ENCODE peak calls at places on chromosomes 12 and 14, in four cellular contexts. P, M, X and B are unnamed samples.

GRCh38 chr12:10664499-10664898 is 9.4 kb downstream of the STYK1 start:
- DNase-seq in M (no peak), X (no peak), P (no peak), B (no peak)

GRCh38 chr12:96989916-96990315 is 82.9 kb downstream of the NEDD1 start:
- DNase-seq in P (peak; percentile 62), M (peak; percentile 26), X (no peak), B (peak; percentile 42)

GRCh38 chr12:113766880-113767878 is 198.9 kb downstream of the RBM19 start:
- DNase-seq in P (no peak), M (peak; percentile 49), X (no peak), B (no peak)

GRCh38 chr14:73759183-73759713 is 45.1 kb upstream of the PNMA1 start:
- DNase-seq in X (no peak), P (peak; percentile 77), M (no peak), B (peak; percentile 49)

GRCh38 chr12:102848832-102849231 is 68.2 kb downstream of the PAH start:
- DNase-seq in M (no peak), X (no peak), P (peak; percentile 3), B (no peak)

GRCh38 chr12:71552728-71553501 is 110.7 kb downstream of the ZFC3H1 start:
- DNase-seq in X (no peak), M (peak; percentile 92), P (no peak), B (no peak)

GRCh38 chr12:120238224-120238616 is 27.3 kb downstream of the PXN start:
- DNase-seq in X (no peak), M (no peak), P (no peak), B (no peak)

GRCh38 chr12:92955997-92956663 is 27.0 kb upstream of the EEA1 start:
- DNase-seq in M (no peak), P (no peak), X (no peak), B (peak; percentile 80)

GRCh38 chr12:93847517-93848452 is 170.6 kb downstream of the CRADD start:
- DNase-seq in P (no peak), M (no peak), X (peak; percentile 82), B (no peak)

GRCh38 chr14:92513966-92514843 is 624 bp downstream of the RIN3 start:
- DNase-seq in M (peak; percentile 36), P (no peak), X (no peak), B (peak; percentile 34)

GRCh38 chr12:57842342-57843294 is 3.9 kb downstream of the CTDSP2 start:
- DNase-seq in M (no peak), X (no peak), P (peak; percentile 38), B (no peak)

GRCh38 chr14:69263364-69263763 is 3.4 kb downstream of the GALNT16 start:
- DNase-seq in X (no peak), P (no peak), M (no peak), B (no peak)

GRCh38 chr14:53108292-53108937 is 44.7 kb downstream of the DDHD1 start:
- DNase-seq in P (no peak), M (no peak), X (no peak), B (no peak)

GRCh38 chr14:54642950-54643695 is 76.2 kb downstream of the SAMD4A start:
- DNase-seq in M (peak; percentile 93), X (no peak), P (peak; percentile 27), B (no peak)

GRCh38 chr12:2284321-2284813 is 231.6 kb downstream of the CACNA1C start:
- DNase-seq in P (no peak), M (no peak), X (no peak), B (no peak)

GRCh38 chr12:111038941-111039340 is 118.6 kb upstream of the MYL2 start:
- DNase-seq in X (no peak), M (no peak), P (no peak), B (no peak)

GRCh38 chr12:123854918-123855317 is 92.8 kb downstream of the DNAH10 start:
- DNase-seq in X (no peak), P (no peak), M (no peak), B (no peak)

GRCh38 chr14:100287202-100287997 is 18.8 kb downstream of the SLC25A29 start:
- DNase-seq in M (no peak), P (no peak), X (no peak), B (no peak)

GRCh38 chr12:114984641-114985041 is 300.7 kb upstream of the TBX3 start:
- DNase-seq in M (no peak), X (no peak), P (no peak), B (no peak)

GRCh38 chr14:35285991-35286564 is 6.1 kb upstream of the PSMA6 start:
- DNase-seq in M (no peak), X (no peak), P (no peak), B (no peak)

GRCh38 chr14:35286707-35287106 is 5.5 kb upstream of the PSMA6 start:
- DNase-seq in X (no peak), P (no peak), M (no peak), B (no peak)

GRCh38 chr14:35285168-35285990 is 6.8 kb upstream of the PSMA6 start:
- DNase-seq in M (no peak), X (peak; percentile 95), P (no peak), B (peak; percentile 40)

GRCh38 chr14:35289623-35290022 is 2.6 kb upstream of the PSMA6 start:
- DNase-seq in P (no peak), X (no peak), M (no peak), B (no peak)

DNA sequence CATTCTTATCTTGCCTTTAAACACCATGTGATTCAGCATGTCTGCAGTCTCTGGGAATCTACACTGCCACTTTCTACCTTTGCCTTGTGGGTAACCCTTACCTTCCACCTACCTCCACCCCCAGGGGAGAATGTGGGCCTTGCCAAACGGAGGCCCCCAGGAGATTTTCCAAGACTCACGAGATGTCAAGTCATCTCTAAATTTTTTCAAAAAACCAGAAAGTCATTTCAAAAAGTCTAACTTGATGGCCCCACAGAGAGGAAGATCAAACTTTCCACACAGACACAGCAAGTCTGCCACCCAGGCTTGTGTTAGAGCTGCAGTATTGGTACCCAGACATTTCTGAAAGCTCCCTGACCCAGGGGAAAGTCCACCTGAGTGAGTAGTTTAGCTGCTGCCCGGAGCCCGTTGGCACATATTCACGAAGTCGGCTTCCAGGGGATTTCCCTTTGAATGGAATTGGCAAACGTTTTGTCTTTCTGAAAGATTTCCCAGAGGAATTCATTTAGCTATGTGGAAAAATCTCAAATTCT is 4.6 kb upstream of the PSMA6 start:
- DNase-seq in M (no peak), X (peak; percentile 55), P (peak; percentile 28), B (peak; percentile 49)
- TF ChIP-seq MAX in M (no peak), X (no peak), P (no peak), B (no peak)

DNA sequence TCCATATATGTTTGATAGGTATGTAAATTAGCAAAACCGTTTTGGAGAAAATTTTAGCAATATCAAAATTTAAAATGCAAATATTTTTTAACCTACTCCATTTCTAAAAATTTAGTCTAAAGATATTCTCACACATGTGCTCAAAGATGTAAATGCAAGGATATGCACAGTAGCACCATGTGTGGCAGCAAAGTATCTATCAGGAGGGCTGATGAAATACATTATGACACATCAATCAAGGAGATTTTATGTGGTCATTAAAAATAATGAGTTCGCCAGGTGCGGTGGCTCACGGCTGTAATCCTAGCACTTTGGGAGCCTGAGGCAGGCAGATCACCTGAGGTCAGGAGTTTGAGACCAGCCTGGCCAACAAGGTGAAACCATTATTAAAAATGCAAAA is 8.0 kb upstream of the C1R start:
- DNase-seq in M (no peak), X (no peak), P (no peak), B (no peak)
- H2AFZ ChIP-seq in M (no peak overlapping the region), X (no peak overlapping the region), P (no peak overlapping the region), B (no peak overlapping the region)

GRCh38 chr14:81236138-81236537 is 15.4 kb upstream of the GTF2A1 start:
- DNase-seq in M (no peak), X (no peak), P (no peak), B (no peak)
- TF ChIP-seq MYC in M (no peak), X (no peak), P (no peak), B (no peak)

GRCh38 chr12:54660320-54660962 is 12.3 kb upstream of the DCD start:
- DNase-seq in M (no peak), P (no peak), X (no peak), B (no peak)

GRCh38 chr12:54661048-54661447 is 12.9 kb upstream of the DCD start:
- DNase-seq in P (no peak), X (no peak), M (no peak), B (no peak)

GRCh38 chr12:54662028-54662427 is 13.9 kb upstream of the DCD start:
- DNase-seq in M (no peak), P (no peak), X (no peak), B (no peak)

GRCh38 chr12:54657048-54657696 is 9.0 kb upstream of the DCD start:
- DNase-seq in M (no peak), X (no peak), P (no peak), B (no peak)

DNA sequence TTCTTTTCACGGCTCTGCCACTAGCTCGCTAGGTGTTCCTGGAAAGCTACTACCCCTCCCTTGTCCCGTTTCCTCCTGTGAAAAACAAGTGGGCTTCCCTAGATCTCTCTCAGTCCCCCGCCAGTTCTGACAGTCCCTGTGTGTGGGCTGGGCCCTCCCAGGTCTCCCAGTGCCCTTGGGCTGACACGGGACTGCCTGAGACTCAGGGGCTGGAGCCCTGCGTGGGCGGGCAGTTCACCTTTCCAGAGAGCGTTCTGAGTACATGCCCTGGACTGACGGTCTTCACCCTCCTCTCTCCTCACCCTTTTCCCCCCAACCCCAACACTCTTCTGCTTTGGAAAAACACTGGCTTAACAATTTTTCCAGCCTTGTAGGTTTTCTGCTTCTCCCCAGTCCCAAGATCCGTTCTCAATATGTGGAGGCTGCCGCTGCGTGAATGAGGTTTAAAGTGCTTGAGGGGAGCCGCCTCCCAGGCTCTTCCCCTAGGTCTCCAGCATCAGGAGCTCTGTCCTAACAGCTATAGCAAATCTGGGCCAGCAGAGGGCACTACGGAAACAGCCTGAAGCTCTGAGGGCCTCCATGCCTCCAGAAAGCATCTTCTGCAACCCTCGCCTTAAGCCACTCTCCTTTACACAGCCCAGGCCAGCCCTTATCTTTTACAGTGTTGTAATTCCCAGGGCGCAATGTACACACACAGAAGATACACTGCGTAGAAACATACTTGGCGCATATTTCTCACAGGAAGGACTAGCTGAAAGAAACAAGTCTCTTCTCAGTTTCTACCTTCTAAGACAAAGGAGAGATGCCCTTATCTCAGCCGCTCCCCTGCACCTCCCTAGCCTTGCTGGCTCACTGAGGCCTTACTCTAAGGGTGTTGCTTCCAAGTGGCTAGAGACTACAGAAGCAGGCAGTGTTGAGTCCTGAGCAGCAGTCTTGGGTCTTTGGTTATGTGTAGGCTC is 10.4 kb upstream of the DCD start:
- DNase-seq in X (no peak), M (peak; percentile 30), P (peak; percentile 68), B (peak; percentile 26)
- TF ChIP-seq MAX in X (no peak), M (no peak), P (no peak), B (no peak)

DNA sequence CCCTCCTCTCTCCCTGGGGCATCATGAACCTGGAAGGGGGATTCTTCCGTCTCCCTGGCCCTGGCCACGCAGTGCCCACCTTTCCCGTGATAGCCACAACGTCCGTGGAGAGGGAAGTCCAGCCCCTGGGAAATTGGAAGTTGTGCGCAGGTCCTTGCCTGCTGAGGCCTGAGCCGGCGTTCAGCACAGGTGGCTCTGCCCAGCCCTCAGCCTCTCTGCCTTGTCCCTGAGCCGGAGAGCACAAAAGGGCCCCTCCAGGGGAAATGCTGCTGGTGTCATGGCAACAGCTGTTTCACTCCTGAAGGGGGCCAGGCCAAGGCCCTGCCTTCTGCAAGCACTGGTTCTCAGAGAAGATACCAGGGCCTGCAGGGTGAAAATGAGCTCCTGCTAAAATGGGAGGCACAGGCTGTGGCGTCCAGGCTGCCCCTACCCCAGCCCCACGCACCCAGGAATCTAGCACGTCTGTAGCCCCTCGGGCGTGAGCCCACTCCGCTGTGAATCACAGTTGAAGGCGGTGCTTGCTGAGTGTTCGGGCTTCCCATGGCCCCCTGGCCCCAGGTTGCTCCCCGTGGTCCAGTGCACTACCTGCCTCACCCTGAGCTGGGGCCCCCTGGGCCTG is 149.4 kb downstream of the ADGRD1 start:
- DNase-seq in X (no peak), P (no peak), M (no peak), B (no peak)
- H2AFZ ChIP-seq in X (no peak overlapping the region), P (no peak overlapping the region), M (no peak overlapping the region), B (no peak overlapping the region)